ENCODE peak calls at places on chromosomes 12 and 14, in seven cellular contexts. O is SW480, T is Calu3, R is AG09309, J is left lung, G is cardiac muscle cell, N is T-cell. M is an unnamed sample.

GRCh38 chr12:40224439-40225291 is at the start of gene LRRK2:
- DNase-seq in O (no peak), T (peak; percentile 36), R (peak; percentile 28), J (peak; percentile 88), G (peak; percentile 73), N (peak; percentile 10), M (peak; percentile 96)

GRCh38 chr14:77076118-77076631 is 21.9 kb upstream of the CIPC start:
- DNase-seq in O (no peak), T (no peak), R (no peak), J (peak; percentile 57), G (peak; percentile 96), N (no peak), M (peak; percentile 79)

GRCh38 chr12:113847856-113848255 is 118.3 kb downstream of the RBM19 start:
- DNase-seq in O (no peak), T (no peak), R (no peak), J (no peak), G (no peak), N (no peak), M (no peak)

GRCh38 chr12:1479645-1480044 is 114.7 kb downstream of the FBXL14 start:
- DNase-seq in O (no peak), T (no peak), R (no peak), J (no peak), G (no peak), N (no peak), M (no peak)

GRCh38 chr12:47819902-47820630 is at the start of gene HDAC7:
- DNase-seq in O (peak; percentile 74), T (peak; percentile 45), R (no peak), J (peak; percentile 86), G (peak; percentile 95), N (peak; percentile 44), M (peak; percentile 92)

GRCh38 chr12:128801879-128802391 is 21.8 kb downstream of the SLC15A4 start:
- DNase-seq in O (peak; percentile 23), T (no peak), R (no peak), J (no peak), G (no peak), N (no peak), M (no peak)

GRCh38 chr14:38143170-38143569 is 64.5 kb upstream of the SSTR1 start:
- DNase-seq in O (no peak), T (no peak), R (no peak), J (no peak), G (no peak), N (no peak), M (no peak)

GRCh38 chr12:3019005-3019680 is 58.0 kb upstream of the TSPAN9 start:
- DNase-seq in O (no peak), T (no peak), R (no peak), J (no peak), G (no peak), N (no peak), M (no peak)

GRCh38 chr12:57255916-57256315 is 4.9 kb upstream of the STAC3 start:
- DNase-seq in O (no peak), T (no peak), R (no peak), J (no peak), G (no peak), N (no peak), M (no peak)

GRCh38 chr12:49416892-49417291 is 49.6 kb downstream of the SPATS2 start:
- DNase-seq in O (no peak), T (no peak), R (no peak), J (no peak), G (no peak), N (no peak), M (no peak)

GRCh38 chr12:30822385-30823139 is 67.8 kb upstream of the CAPRIN2 start:
- DNase-seq in O (peak; percentile 50), T (peak; percentile 56), R (no peak), J (peak; percentile 77), G (peak; percentile 75), N (no peak), M (peak; percentile 88)

GRCh38 chr14:74941676-74942097 is 13.7 kb downstream of the PGF start:
- DNase-seq in O (peak; percentile 22), T (no peak), R (no peak), J (peak; percentile 76), G (peak; percentile 39), N (peak; percentile 26), M (peak; percentile 86)

GRCh38 chr12:131097247-131098177 is 143.8 kb downstream of the ADGRD1 start:
- DNase-seq in O (no peak), T (no peak), R (no peak), J (peak; percentile 22), G (no peak), N (no peak), M (peak; percentile 51)

GRCh38 chr12:113467514-113468364 is 3.9 kb downstream of the LHX5 start:
- DNase-seq in O (peak; percentile 20), T (no peak), R (no peak), J (no peak), G (no peak), N (no peak), M (peak; percentile 64)

GRCh38 chr14:22536853-22537338 is 52.1 kb downstream of the DAD1 start:
- DNase-seq in O (peak; percentile 55), T (peak; percentile 78), R (peak; percentile 69), J (peak; percentile 85), G (peak; percentile 95), N (peak; percentile 53), M (no peak)

GRCh38 chr14:79328863-79329262 is 882.4 kb downstream of the DIO2 start:
- DNase-seq in O (no peak), T (no peak), R (no peak), J (no peak), G (no peak), N (no peak), M (no peak)

GRCh38 chr14:63473194-63473788 is 69.9 kb downstream of the PPP2R5E start:
- DNase-seq in O (no peak), T (no peak), R (no peak), J (no peak), G (no peak), N (no peak), M (no peak)